ENCODE peak calls at places on chromosomes 4 and X, in eight cellular contexts. One of them, this sample, is unnamed.

GRCh38 chr4:183249854-183250253 is 70.2 kb downstream of the CLDN22 start:
- DNase-seq in uterus: no peak
- DNase-seq in cardiac fibroblast: peak
- DNase-seq in WERI-Rb-1: peak
- DNase-seq in stomach: no peak
- DNase-seq in GM06990: no peak
- DNase-seq in fibroblast of mammary gland: peak
- DNase-seq in PC-9: no peak
- DNase-seq in this sample: peak

GRCh38 chr4:187289371-187289770 is 565.7 kb upstream of the FAT1 start:
- DNase-seq in uterus: no peak
- DNase-seq in cardiac fibroblast: no peak
- DNase-seq in WERI-Rb-1: no peak
- DNase-seq in stomach: no peak
- DNase-seq in GM06990: no peak
- DNase-seq in fibroblast of mammary gland: no peak
- DNase-seq in PC-9: no peak
- DNase-seq in this sample: peak

GRCh38 chr4:40933272-40934053 is 183.7 kb downstream of the NSUN7 start:
- DNase-seq in uterus: no peak
- DNase-seq in cardiac fibroblast: peak
- DNase-seq in WERI-Rb-1: no peak
- DNase-seq in stomach: no peak
- DNase-seq in GM06990: no peak
- DNase-seq in fibroblast of mammary gland: peak
- DNase-seq in PC-9: no peak
- DNase-seq in this sample: peak

GRCh38 chrX:119359618-119360382 is 39.3 kb upstream of the SLC25A43 start:
- DNase-seq in uterus: no peak
- DNase-seq in cardiac fibroblast: no peak
- DNase-seq in WERI-Rb-1: no peak
- DNase-seq in stomach: no peak
- DNase-seq in GM06990: no peak
- DNase-seq in fibroblast of mammary gland: no peak
- DNase-seq in PC-9: no peak
- DNase-seq in this sample: no peak

GRCh38 chr4:165191253-165191652 is 16.1 kb upstream of the KLHL2 start:
- DNase-seq in uterus: no peak
- DNase-seq in cardiac fibroblast: no peak
- DNase-seq in WERI-Rb-1: no peak
- DNase-seq in stomach: no peak
- DNase-seq in GM06990: no peak
- DNase-seq in fibroblast of mammary gland: no peak
- DNase-seq in PC-9: no peak
- DNase-seq in this sample: no peak

GRCh38 chrX:1649623-1650022 is 34.8 kb downstream of the ASMT start:
- DNase-seq in uterus: no peak
- DNase-seq in cardiac fibroblast: no peak
- DNase-seq in WERI-Rb-1: peak
- DNase-seq in stomach: no peak
- DNase-seq in GM06990: no peak
- DNase-seq in fibroblast of mammary gland: no peak
- DNase-seq in PC-9: no peak
- DNase-seq in this sample: peak

GRCh38 chr4:38894340-38894982 is 26.9 kb downstream of the FAM114A1 start:
- DNase-seq in uterus: no peak
- DNase-seq in cardiac fibroblast: no peak
- DNase-seq in WERI-Rb-1: no peak
- DNase-seq in stomach: no peak
- DNase-seq in GM06990: no peak
- DNase-seq in fibroblast of mammary gland: no peak
- DNase-seq in PC-9: no peak
- DNase-seq in this sample: no peak

GRCh38 chr4:2135083-2135482 is 76.0 kb downstream of the NAT8L start:
- DNase-seq in uterus: no peak
- DNase-seq in cardiac fibroblast: peak
- DNase-seq in WERI-Rb-1: no peak
- DNase-seq in stomach: no peak
- DNase-seq in GM06990: no peak
- DNase-seq in fibroblast of mammary gland: peak
- DNase-seq in PC-9: no peak
- DNase-seq in this sample: peak

GRCh38 chr4:1825326-1825725 is 30.6 kb downstream of the LETM1 start:
- DNase-seq in uterus: no peak
- DNase-seq in cardiac fibroblast: no peak
- DNase-seq in WERI-Rb-1: no peak
- DNase-seq in stomach: no peak
- DNase-seq in GM06990: no peak
- DNase-seq in fibroblast of mammary gland: no peak
- DNase-seq in PC-9: no peak
- DNase-seq in this sample: no peak

GRCh38 chr4:121147923-121148443 is 16.1 kb downstream of the TNIP3 start:
- DNase-seq in uterus: no peak
- DNase-seq in cardiac fibroblast: no peak
- DNase-seq in WERI-Rb-1: no peak
- DNase-seq in stomach: no peak
- DNase-seq in GM06990: no peak
- DNase-seq in fibroblast of mammary gland: peak
- DNase-seq in PC-9: no peak
- DNase-seq in this sample: no peak

GRCh38 chrX:104565791-104566687 is at the start of gene IL1RAPL2:
- DNase-seq in uterus: no peak
- DNase-seq in cardiac fibroblast: peak
- DNase-seq in WERI-Rb-1: peak
- DNase-seq in stomach: peak
- DNase-seq in GM06990: no peak
- DNase-seq in fibroblast of mammary gland: peak
- DNase-seq in PC-9: peak
- DNase-seq in this sample: peak

GRCh38 chr4:8144359-8144758 is 14.3 kb downstream of the ABLIM2 start:
- DNase-seq in uterus: no peak
- DNase-seq in cardiac fibroblast: no peak
- DNase-seq in WERI-Rb-1: peak
- DNase-seq in stomach: no peak
- DNase-seq in GM06990: no peak
- DNase-seq in fibroblast of mammary gland: no peak
- DNase-seq in PC-9: no peak
- DNase-seq in this sample: no peak

GRCh38 chrX:69987691-69988090 is 62.0 kb downstream of the AWAT2 start:
- DNase-seq in uterus: no peak
- DNase-seq in cardiac fibroblast: peak
- DNase-seq in WERI-Rb-1: peak
- DNase-seq in stomach: no peak
- DNase-seq in GM06990: no peak
- DNase-seq in fibroblast of mammary gland: peak
- DNase-seq in PC-9: no peak
- DNase-seq in this sample: no peak

DNA sequence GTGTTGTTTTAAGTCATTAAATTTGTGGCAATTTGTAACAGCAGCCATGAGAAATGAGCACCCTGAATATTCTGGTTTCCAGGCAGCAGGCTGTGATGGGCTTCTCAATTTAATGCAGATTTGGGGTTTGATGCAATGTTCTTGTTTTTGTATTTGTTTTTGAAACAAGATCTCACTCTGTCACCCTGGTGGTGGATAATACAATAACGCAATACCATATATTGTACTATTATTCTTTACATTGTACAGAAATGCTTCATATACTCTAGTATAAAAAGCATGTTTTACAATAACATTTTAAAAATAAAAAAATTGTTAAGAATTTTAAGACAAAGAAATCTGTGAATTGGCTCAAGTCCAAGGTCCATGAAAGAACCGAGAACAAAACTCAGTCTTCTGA is 129.1 kb downstream of the USP46 start:
- DNase-seq in uterus: no peak
- DNase-seq in cardiac fibroblast: no peak
- DNase-seq in WERI-Rb-1: no peak
- DNase-seq in stomach: no peak
- DNase-seq in GM06990: no peak
- DNase-seq in fibroblast of mammary gland: no peak
- DNase-seq in PC-9: no peak
- DNase-seq in this sample: no peak
- TF ChIP-seq CTCF in uterus: no peak
- TF ChIP-seq CTCF in cardiac fibroblast: no peak
- TF ChIP-seq CTCF in WERI-Rb-1: no peak
- TF ChIP-seq CTCF in stomach: no peak
- TF ChIP-seq CTCF in GM06990: no peak
- TF ChIP-seq CTCF in fibroblast of mammary gland: no peak
- TF ChIP-seq CTCF in PC-9: no peak
- TF ChIP-seq CTCF in this sample: no peak

GRCh38 chrX:79366556-79366887 is 612 bp downstream of the ITM2A start:
- DNase-seq in uterus: peak
- DNase-seq in cardiac fibroblast: no peak
- DNase-seq in WERI-Rb-1: no peak
- DNase-seq in stomach: no peak
- DNase-seq in GM06990: no peak
- DNase-seq in fibroblast of mammary gland: no peak
- DNase-seq in PC-9: no peak
- DNase-seq in this sample: no peak

GRCh38 chrX:79369871-79370270 is 2.7 kb upstream of the ITM2A start:
- DNase-seq in uterus: no peak
- DNase-seq in cardiac fibroblast: no peak
- DNase-seq in WERI-Rb-1: no peak
- DNase-seq in stomach: no peak
- DNase-seq in GM06990: no peak
- DNase-seq in fibroblast of mammary gland: no peak
- DNase-seq in PC-9: no peak
- DNase-seq in this sample: no peak

GRCh38 chrX:79365591-79365990 is 1.5 kb downstream of the ITM2A start:
- DNase-seq in uterus: no peak
- DNase-seq in cardiac fibroblast: no peak
- DNase-seq in WERI-Rb-1: no peak
- DNase-seq in stomach: no peak
- DNase-seq in GM06990: no peak
- DNase-seq in fibroblast of mammary gland: no peak
- DNase-seq in PC-9: no peak
- DNase-seq in this sample: no peak

GRCh38 chrX:79366888-79367749 is at the start of gene ITM2A:
- DNase-seq in uterus: peak
- DNase-seq in cardiac fibroblast: peak
- DNase-seq in WERI-Rb-1: no peak
- DNase-seq in stomach: peak
- DNase-seq in GM06990: peak
- DNase-seq in fibroblast of mammary gland: peak
- DNase-seq in PC-9: no peak
- DNase-seq in this sample: no peak

DNA sequence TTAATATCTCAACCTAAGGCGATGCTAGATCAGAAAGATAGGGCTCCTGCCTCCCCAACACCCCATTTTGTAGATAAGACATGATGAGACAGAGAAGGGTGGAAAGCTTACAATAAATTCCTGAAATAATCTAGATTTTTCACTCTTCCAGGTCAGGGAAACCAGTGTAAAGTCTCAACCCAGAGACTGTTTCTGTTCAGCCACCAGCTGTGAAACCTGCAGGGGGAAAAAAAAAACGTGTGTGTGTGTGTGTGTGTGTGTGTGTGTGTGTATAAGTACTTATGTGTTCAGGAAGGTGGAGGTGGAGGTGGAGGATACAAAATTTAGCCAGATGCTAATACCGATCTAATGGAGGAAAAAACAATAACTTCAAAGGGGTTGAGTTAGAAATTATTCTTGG is 773 bp upstream of the ITM2A start:
- DNase-seq in uterus: no peak
- DNase-seq in cardiac fibroblast: no peak
- DNase-seq in WERI-Rb-1: no peak
- DNase-seq in stomach: no peak
- DNase-seq in GM06990: no peak
- DNase-seq in fibroblast of mammary gland: no peak
- DNase-seq in PC-9: no peak
- DNase-seq in this sample: no peak
- H3K4me3 ChIP-seq in uterus: no peak
- H3K4me3 ChIP-seq in cardiac fibroblast: no peak
- H3K4me3 ChIP-seq in WERI-Rb-1: no peak
- H3K4me3 ChIP-seq in stomach: no peak
- H3K4me3 ChIP-seq in GM06990: no peak
- H3K4me3 ChIP-seq in fibroblast of mammary gland: no peak
- H3K4me3 ChIP-seq in PC-9: no peak
- H3K4me3 ChIP-seq in this sample: no peak

GRCh38 chr4:26424838-26425237 is 65.4 kb downstream of the CCKAR start:
- DNase-seq in uterus: no peak
- DNase-seq in cardiac fibroblast: no peak
- DNase-seq in WERI-Rb-1: no peak
- DNase-seq in stomach: no peak
- DNase-seq in GM06990: no peak
- DNase-seq in fibroblast of mammary gland: no peak
- DNase-seq in PC-9: no peak
- DNase-seq in this sample: no peak
- TF ChIP-seq CTCF in uterus: no peak
- TF ChIP-seq CTCF in cardiac fibroblast: no peak
- TF ChIP-seq CTCF in WERI-Rb-1: no peak
- TF ChIP-seq CTCF in stomach: no peak
- TF ChIP-seq CTCF in GM06990: peak
- TF ChIP-seq CTCF in fibroblast of mammary gland: peak
- TF ChIP-seq CTCF in PC-9: no peak
- TF ChIP-seq CTCF in this sample: no peak

GRCh38 chr4:122826000-122826595 is 533 bp upstream of the FGF2 start:
- DNase-seq in uterus: no peak
- DNase-seq in cardiac fibroblast: no peak
- DNase-seq in WERI-Rb-1: no peak
- DNase-seq in stomach: no peak
- DNase-seq in GM06990: no peak
- DNase-seq in fibroblast of mammary gland: peak
- DNase-seq in PC-9: no peak
- DNase-seq in this sample: no peak

GRCh38 chr4:122823476-122823875 is 3.2 kb upstream of the FGF2 start:
- DNase-seq in uterus: no peak
- DNase-seq in cardiac fibroblast: no peak
- DNase-seq in WERI-Rb-1: no peak
- DNase-seq in stomach: no peak
- DNase-seq in GM06990: no peak
- DNase-seq in fibroblast of mammary gland: peak
- DNase-seq in PC-9: no peak
- DNase-seq in this sample: no peak

GRCh38 chr4:122822466-122822865 is 4.2 kb upstream of the FGF2 start:
- DNase-seq in uterus: no peak
- DNase-seq in cardiac fibroblast: no peak
- DNase-seq in WERI-Rb-1: no peak
- DNase-seq in stomach: no peak
- DNase-seq in GM06990: no peak
- DNase-seq in fibroblast of mammary gland: no peak
- DNase-seq in PC-9: no peak
- DNase-seq in this sample: no peak

GRCh38 chr4:122826596-122827257 is at the start of gene FGF2:
- DNase-seq in uterus: peak
- DNase-seq in cardiac fibroblast: peak
- DNase-seq in WERI-Rb-1: peak
- DNase-seq in stomach: peak
- DNase-seq in GM06990: peak
- DNase-seq in fibroblast of mammary gland: peak
- DNase-seq in PC-9: no peak
- DNase-seq in this sample: peak

DNA sequence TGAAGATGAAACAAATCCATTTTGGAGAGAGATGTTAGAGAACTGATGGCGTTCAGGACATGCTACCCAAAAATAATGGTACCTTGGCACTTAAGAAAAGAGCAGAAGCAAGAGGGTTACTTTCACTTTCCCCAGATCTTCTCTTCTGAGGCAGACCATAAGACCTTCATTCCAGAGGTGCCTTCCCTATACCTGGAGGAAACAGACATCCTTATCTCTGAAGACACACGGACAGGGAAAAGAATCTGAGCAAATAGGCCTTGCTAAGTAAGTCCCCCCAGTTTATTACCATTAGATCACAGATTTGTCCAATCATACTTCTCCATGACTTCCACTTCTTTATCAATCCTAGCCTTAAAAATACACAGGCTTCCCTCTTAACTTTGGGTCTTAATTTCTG is 2.0 kb upstream of the FGF2 start:
- DNase-seq in uterus: no peak
- DNase-seq in cardiac fibroblast: no peak
- DNase-seq in WERI-Rb-1: no peak
- DNase-seq in stomach: no peak
- DNase-seq in GM06990: no peak
- DNase-seq in fibroblast of mammary gland: no peak
- DNase-seq in PC-9: no peak
- DNase-seq in this sample: no peak
- H3K4me3 ChIP-seq in uterus: peak
- H3K4me3 ChIP-seq in cardiac fibroblast: no peak
- H3K4me3 ChIP-seq in WERI-Rb-1: no peak
- H3K4me3 ChIP-seq in stomach: no peak
- H3K4me3 ChIP-seq in GM06990: no peak
- H3K4me3 ChIP-seq in fibroblast of mammary gland: no peak
- H3K4me3 ChIP-seq in PC-9: no peak
- H3K4me3 ChIP-seq in this sample: no peak

This sample was measured in astrocyte of the spinal cord.